ENCODE peak calls at places on chromosome 3, in four cellular contexts. I is lower lobe of right lung, L is MM.1S, V is astrocyte of the spinal cord. J is an unnamed sample.

GRCh38 chr3:43870110-43870509 is 179.4 kb downstream of the ABHD5 start:
- DNase-seq in I (no peak), L (no peak), V (peak), J (no peak)

GRCh38 chr3:111761309-111761795 is 97.7 kb upstream of the PHLDB2 start:
- DNase-seq in I (no peak), V (peak), L (no peak), J (no peak)

GRCh38 chr3:117788499-117788898 is 1078.9 kb downstream of the TUSC7 start:
- DNase-seq in V (no peak), L (no peak), I (no peak), J (no peak)

GRCh38 chr3:123194552-123194951 is 7.2 kb upstream of the SEC22A start:
- DNase-seq in V (peak), L (no peak), I (no peak), J (no peak)

GRCh38 chr3:176595307-176595706 is 602.0 kb downstream of the TBL1XR1 start:
- DNase-seq in V (peak), L (no peak), I (no peak), J (no peak)

GRCh38 chr3:53996153-53996861 is 104.6 kb upstream of the SELENOK start:
- DNase-seq in L (no peak), I (no peak), V (no peak), J (no peak)

GRCh38 chr3:114083112-114083511 is 26.6 kb downstream of the QTRT2 start:
- DNase-seq in I (no peak), L (no peak), V (no peak), J (no peak)

GRCh38 chr3:104989878-104990277 is 376.8 kb upstream of the ALCAM start:
- DNase-seq in L (no peak), V (no peak), I (no peak), J (no peak)

GRCh38 chr3:37793889-37794591 is 67.6 kb upstream of the CTDSPL start:
- DNase-seq in L (no peak), I (no peak), V (no peak), J (no peak)

GRCh38 chr3:184240384-184241140 is 8.2 kb downstream of the ALG3 start:
- DNase-seq in V (peak), L (peak), I (peak), J (no peak)

GRCh38 chr3:47896736-47897135 is 93.8 kb downstream of the DHX30 start:
- DNase-seq in I (no peak), L (no peak), V (no peak), J (no peak)

GRCh38 chr3:139481116-139481515 is 4.8 kb upstream of the RBP2 start:
- DNase-seq in L (no peak), V (no peak), I (no peak), J (no peak)

DNA sequence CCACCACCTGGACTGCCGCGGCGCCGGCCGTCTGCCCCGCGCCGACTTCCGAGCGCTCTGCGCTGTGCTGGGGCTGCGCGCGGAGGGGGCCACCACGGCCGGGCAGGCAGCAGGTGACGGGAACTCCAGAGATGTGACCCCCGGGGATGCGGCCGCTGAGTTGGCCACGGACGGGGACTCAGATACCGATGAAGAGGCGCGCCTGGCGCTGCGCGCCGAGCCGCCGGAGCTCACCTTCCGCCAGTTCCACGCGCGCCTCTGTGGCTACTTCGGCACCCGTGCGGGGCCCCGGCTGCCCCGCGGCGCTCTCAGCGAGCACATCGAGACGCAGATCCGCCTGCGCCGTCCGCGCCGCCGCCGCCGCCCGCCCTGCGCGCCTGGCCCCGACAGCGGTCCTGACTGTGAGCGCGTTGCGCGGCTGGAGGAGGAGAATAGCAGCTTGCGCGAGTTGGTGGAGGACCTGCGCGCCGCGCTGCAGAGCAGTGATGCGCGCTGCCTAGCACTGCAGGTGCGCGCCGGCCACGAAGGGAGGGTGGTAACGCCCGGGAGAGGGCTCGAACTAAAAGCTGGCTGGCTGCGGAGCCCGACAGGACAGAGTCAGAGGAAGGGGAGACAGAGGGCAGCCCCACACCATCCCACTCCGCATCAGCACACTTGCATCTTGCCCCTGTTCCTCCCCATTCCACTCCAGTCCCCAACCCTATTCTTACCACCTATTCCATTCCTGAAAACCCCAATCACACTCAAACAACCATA is 891 bp downstream of the EFCC1 start:
- DNase-seq in V (no peak), L (no peak), I (no peak), J (no peak)
- H3K4me3 ChIP-seq in V (no peak), L (peak), I (peak), J (peak)

DNA sequence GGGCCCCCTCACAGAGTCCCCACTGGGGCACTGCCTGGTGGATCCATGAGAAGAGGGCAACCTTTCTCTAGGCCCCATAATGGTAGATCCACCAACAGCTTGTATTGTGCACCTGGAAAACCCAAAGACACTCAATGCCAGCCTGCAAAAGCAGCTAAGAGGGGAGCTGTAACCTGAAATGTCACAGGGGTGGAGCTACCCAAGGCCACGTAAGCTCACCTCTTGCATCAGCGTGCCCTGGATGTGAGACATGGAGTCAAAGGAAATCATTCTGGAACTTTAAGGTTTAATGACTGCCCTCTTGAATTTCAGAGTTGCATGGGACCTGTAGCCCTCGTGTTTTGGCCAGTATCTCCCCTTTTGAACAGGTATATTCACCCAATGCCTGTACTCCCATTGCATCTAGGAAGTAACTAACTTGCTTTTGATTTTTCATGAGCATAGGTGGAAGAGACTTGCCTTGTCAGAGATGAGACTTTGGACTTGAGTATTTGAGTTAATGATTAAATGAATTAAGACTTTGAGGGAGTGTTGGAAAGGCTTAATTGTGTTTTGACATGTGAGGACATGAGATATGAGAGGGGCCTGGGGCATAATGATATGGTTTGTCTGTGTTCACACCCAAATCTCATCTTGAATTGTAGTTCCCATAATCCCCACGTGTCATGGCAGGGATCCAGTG is 900.9 kb upstream of the ROBO1 start:
- DNase-seq in I (no peak), V (no peak), L (no peak), J (no peak)
- H3K4me3 ChIP-seq in I (no peak), V (no peak), L (no peak), J (no peak)

GRCh38 chr3:171748341-171748918 is 61.9 kb downstream of the PLD1 start:
- DNase-seq in I (no peak), L (no peak), V (peak), J (no peak)

GRCh38 chr3:171752329-171752728 is 58.0 kb downstream of the PLD1 start:
- DNase-seq in V (no peak), L (no peak), I (no peak), J (no peak)

GRCh38 chr3:171745577-171746319 is 64.5 kb downstream of the PLD1 start:
- DNase-seq in I (no peak), V (no peak), L (no peak), J (no peak)

GRCh38 chr3:171747223-171747920 is 62.9 kb downstream of the PLD1 start:
- DNase-seq in I (no peak), L (no peak), V (no peak), J (no peak)

DNA sequence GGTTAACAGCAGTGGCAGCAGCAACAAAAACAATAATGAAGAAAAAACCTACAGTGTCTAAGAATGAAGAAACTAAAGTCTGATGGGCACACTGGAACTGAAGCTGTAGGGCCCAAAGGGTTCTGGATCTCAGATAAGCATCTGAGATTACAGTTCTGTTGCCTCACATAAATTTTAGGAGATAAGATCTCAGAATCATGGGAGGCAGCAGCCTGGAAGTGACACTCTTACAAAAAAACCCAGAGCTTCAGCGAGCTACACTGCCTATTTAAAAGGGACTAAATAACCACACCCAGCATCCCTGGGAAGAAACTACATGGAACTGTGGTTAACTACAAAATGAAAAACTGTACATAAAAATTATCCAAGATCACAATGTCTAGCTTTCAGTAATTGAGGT is 61.2 kb downstream of the PLD1 start:
- DNase-seq in I (no peak), L (no peak), V (no peak), J (no peak)
- H3K4me3 ChIP-seq in I (no peak), L (no peak), V (no peak), J (no peak)

DNA sequence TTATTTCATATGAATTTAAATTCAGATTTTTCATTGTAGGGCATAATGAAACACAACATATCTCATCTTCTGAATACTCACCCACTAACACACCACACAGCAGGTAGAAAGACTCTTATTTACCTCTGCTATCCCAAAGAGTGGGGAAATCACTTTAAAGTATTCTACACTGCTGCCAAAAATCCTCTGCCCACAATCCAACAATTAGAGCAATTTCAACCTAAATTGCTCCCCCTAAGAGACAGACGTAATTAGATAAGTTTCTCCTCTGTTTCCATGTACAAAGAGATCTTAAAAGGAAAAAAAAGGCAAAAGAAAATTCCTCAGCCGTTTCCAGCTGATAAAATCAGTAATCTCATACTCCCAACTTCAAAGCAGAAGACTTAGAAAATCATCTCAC is 331.8 kb downstream of the ERC2 start:
- DNase-seq in V (no peak), I (no peak), L (no peak), J (no peak)
- H3K4me3 ChIP-seq in V (no peak), I (no peak), L (no peak), J (no peak)